ENCODE peak calls at places on chromosome 5, in ten cellular contexts. One of them, this sample, is unnamed.

GRCh38 chr5:71533614-71534013 is 53.5 kb upstream of the MCCC2 start:
- DNase-seq in upper lobe of right lung: no peak
- DNase-seq in colonic mucosa: no peak
- DNase-seq in ovary: no peak
- DNase-seq in fibroblast of pulmonary artery: peak; percentile 56
- DNase-seq in H1: no peak
- DNase-seq in SK-N-SH: no peak
- DNase-seq in endothelial cell of umbilical vein: peak; percentile 51
- DNase-seq in GM12865: peak; percentile 57
- DNase-seq in fibroblast of lung: peak; percentile 48
- DNase-seq in this sample: no peak

GRCh38 chr5:33827335-33827734 is 64.5 kb downstream of the ADAMTS12 start:
- DNase-seq in ovary: no peak
- DNase-seq in fibroblast of pulmonary artery: no peak
- DNase-seq in H1: no peak
- DNase-seq in colonic mucosa: no peak
- DNase-seq in fibroblast of lung: no peak
- DNase-seq in endothelial cell of umbilical vein: peak; percentile 35
- DNase-seq in SK-N-SH: no peak
- DNase-seq in GM12865: no peak
- DNase-seq in upper lobe of right lung: no peak
- DNase-seq in this sample: peak; percentile 57

GRCh38 chr5:52150501-52150900 is 637.2 kb upstream of the ITGA1 start:
- DNase-seq in fibroblast of lung: no peak
- DNase-seq in ovary: no peak
- DNase-seq in GM12865: no peak
- DNase-seq in upper lobe of right lung: no peak
- DNase-seq in H1: no peak
- DNase-seq in endothelial cell of umbilical vein: no peak
- DNase-seq in fibroblast of pulmonary artery: no peak
- DNase-seq in colonic mucosa: no peak
- DNase-seq in SK-N-SH: no peak
- DNase-seq in this sample: no peak

GRCh38 chr5:138914338-138914737 is 39.2 kb upstream of the LRRTM2 start:
- DNase-seq in fibroblast of lung: no peak
- DNase-seq in colonic mucosa: no peak
- DNase-seq in fibroblast of pulmonary artery: no peak
- DNase-seq in SK-N-SH: no peak
- DNase-seq in GM12865: no peak
- DNase-seq in H1: no peak
- DNase-seq in ovary: no peak
- DNase-seq in endothelial cell of umbilical vein: no peak
- DNase-seq in upper lobe of right lung: no peak
- DNase-seq in this sample: no peak

GRCh38 chr5:128536229-128536860 is 1.7 kb downstream of the FBN2 start:
- DNase-seq in SK-N-SH: no peak
- DNase-seq in GM12865: no peak
- DNase-seq in H1: no peak
- DNase-seq in colonic mucosa: no peak
- DNase-seq in ovary: no peak
- DNase-seq in fibroblast of pulmonary artery: peak; percentile 18
- DNase-seq in upper lobe of right lung: no peak
- DNase-seq in endothelial cell of umbilical vein: peak; percentile 14
- DNase-seq in fibroblast of lung: peak; percentile 8
- DNase-seq in this sample: no peak

GRCh38 chr5:67209141-67209771 is 12.7 kb upstream of the CD180 start:
- DNase-seq in fibroblast of pulmonary artery: peak; percentile 87
- DNase-seq in SK-N-SH: peak; percentile 79
- DNase-seq in upper lobe of right lung: no peak
- DNase-seq in ovary: peak; percentile 55
- DNase-seq in endothelial cell of umbilical vein: peak; percentile 77
- DNase-seq in GM12865: peak; percentile 82
- DNase-seq in colonic mucosa: peak; percentile 87
- DNase-seq in fibroblast of lung: peak; percentile 80
- DNase-seq in H1: peak; percentile 44
- DNase-seq in this sample: peak; percentile 42

GRCh38 chr5:140165101-140165920 is 9.7 kb upstream of the CYSTM1 start:
- DNase-seq in fibroblast of pulmonary artery: no peak
- DNase-seq in H1: no peak
- DNase-seq in endothelial cell of umbilical vein: peak; percentile 52
- DNase-seq in ovary: no peak
- DNase-seq in fibroblast of lung: no peak
- DNase-seq in upper lobe of right lung: no peak
- DNase-seq in GM12865: no peak
- DNase-seq in colonic mucosa: peak; percentile 82
- DNase-seq in SK-N-SH: no peak
- DNase-seq in this sample: no peak

GRCh38 chr5:72821776-72822175 is 5.3 kb downstream of the TNPO1 start:
- DNase-seq in endothelial cell of umbilical vein: no peak
- DNase-seq in GM12865: no peak
- DNase-seq in fibroblast of lung: no peak
- DNase-seq in upper lobe of right lung: no peak
- DNase-seq in ovary: no peak
- DNase-seq in colonic mucosa: no peak
- DNase-seq in H1: no peak
- DNase-seq in SK-N-SH: no peak
- DNase-seq in fibroblast of pulmonary artery: no peak
- DNase-seq in this sample: no peak

GRCh38 chr5:17167171-17167891 is 50.1 kb upstream of the BASP1 start:
- DNase-seq in SK-N-SH: no peak
- DNase-seq in GM12865: no peak
- DNase-seq in ovary: no peak
- DNase-seq in H1: no peak
- DNase-seq in upper lobe of right lung: no peak
- DNase-seq in fibroblast of pulmonary artery: no peak
- DNase-seq in colonic mucosa: no peak
- DNase-seq in endothelial cell of umbilical vein: no peak
- DNase-seq in fibroblast of lung: no peak
- DNase-seq in this sample: no peak

GRCh38 chr5:117888688-117889087 is 1099.7 kb downstream of the DTWD2 start:
- DNase-seq in fibroblast of pulmonary artery: peak; percentile 17
- DNase-seq in ovary: no peak
- DNase-seq in SK-N-SH: no peak
- DNase-seq in endothelial cell of umbilical vein: no peak
- DNase-seq in GM12865: peak; percentile 59
- DNase-seq in upper lobe of right lung: no peak
- DNase-seq in fibroblast of lung: peak; percentile 47
- DNase-seq in colonic mucosa: no peak
- DNase-seq in H1: no peak
- DNase-seq in this sample: no peak

GRCh38 chr5:120108586-120109254 is 355.4 kb upstream of the PRR16 start:
- DNase-seq in SK-N-SH: no peak
- DNase-seq in ovary: no peak
- DNase-seq in endothelial cell of umbilical vein: no peak
- DNase-seq in fibroblast of pulmonary artery: peak; percentile 32
- DNase-seq in upper lobe of right lung: no peak
- DNase-seq in H1: no peak
- DNase-seq in colonic mucosa: no peak
- DNase-seq in fibroblast of lung: peak; percentile 58
- DNase-seq in GM12865: no peak
- DNase-seq in this sample: no peak

GRCh38 chr5:16137177-16137576 is 42.4 kb downstream of the MARCHF11 start:
- DNase-seq in fibroblast of pulmonary artery: no peak
- DNase-seq in colonic mucosa: no peak
- DNase-seq in endothelial cell of umbilical vein: no peak
- DNase-seq in upper lobe of right lung: no peak
- DNase-seq in H1: no peak
- DNase-seq in fibroblast of lung: no peak
- DNase-seq in SK-N-SH: no peak
- DNase-seq in GM12865: no peak
- DNase-seq in ovary: no peak
- DNase-seq in this sample: no peak

GRCh38 chr5:68282001-68282400 is 66.4 kb downstream of the PIK3R1 start:
- DNase-seq in fibroblast of lung: no peak
- DNase-seq in H1: no peak
- DNase-seq in SK-N-SH: no peak
- DNase-seq in ovary: no peak
- DNase-seq in colonic mucosa: no peak
- DNase-seq in fibroblast of pulmonary artery: no peak
- DNase-seq in endothelial cell of umbilical vein: no peak
- DNase-seq in GM12865: no peak
- DNase-seq in upper lobe of right lung: no peak
- DNase-seq in this sample: no peak

GRCh38 chr5:68276740-68277139 is 61.2 kb downstream of the PIK3R1 start:
- DNase-seq in colonic mucosa: no peak
- DNase-seq in upper lobe of right lung: no peak
- DNase-seq in GM12865: no peak
- DNase-seq in endothelial cell of umbilical vein: no peak
- DNase-seq in SK-N-SH: no peak
- DNase-seq in fibroblast of pulmonary artery: no peak
- DNase-seq in fibroblast of lung: no peak
- DNase-seq in H1: no peak
- DNase-seq in ovary: no peak
- DNase-seq in this sample: no peak

GRCh38 chr5:68274847-68275700 is 59.5 kb downstream of the PIK3R1 start:
- DNase-seq in SK-N-SH: no peak
- DNase-seq in fibroblast of lung: no peak
- DNase-seq in GM12865: peak; percentile 69
- DNase-seq in colonic mucosa: no peak
- DNase-seq in H1: no peak
- DNase-seq in upper lobe of right lung: no peak
- DNase-seq in endothelial cell of umbilical vein: no peak
- DNase-seq in ovary: no peak
- DNase-seq in fibroblast of pulmonary artery: no peak
- DNase-seq in this sample: no peak

GRCh38 chr5:68277427-68277826 is 61.9 kb downstream of the PIK3R1 start:
- DNase-seq in ovary: no peak
- DNase-seq in fibroblast of lung: peak; percentile 23
- DNase-seq in upper lobe of right lung: no peak
- DNase-seq in GM12865: no peak
- DNase-seq in fibroblast of pulmonary artery: peak; percentile 34
- DNase-seq in SK-N-SH: no peak
- DNase-seq in H1: no peak
- DNase-seq in colonic mucosa: no peak
- DNase-seq in endothelial cell of umbilical vein: no peak
- DNase-seq in this sample: no peak

DNA sequence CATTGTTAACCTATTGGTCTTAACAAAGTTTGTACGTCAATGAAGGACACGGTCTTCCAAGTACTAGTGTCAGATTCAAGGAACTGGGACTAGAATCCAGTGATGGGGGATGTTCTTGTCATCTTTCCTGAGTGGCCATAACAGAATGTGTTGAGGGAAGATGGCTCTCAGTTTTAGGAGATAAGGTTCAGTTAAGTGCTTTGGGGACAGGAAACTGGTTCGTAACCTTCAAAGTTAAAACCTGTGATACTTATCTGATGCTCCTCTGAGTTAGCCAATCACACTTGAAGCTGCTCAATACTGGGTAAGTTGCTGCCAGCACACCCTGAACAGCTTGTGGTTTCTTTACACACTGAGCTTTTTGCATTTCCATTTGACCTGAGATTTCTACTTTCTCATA is 64.4 kb downstream of the PIK3R1 start:
- DNase-seq in ovary: no peak
- DNase-seq in fibroblast of pulmonary artery: no peak
- DNase-seq in fibroblast of lung: no peak
- DNase-seq in upper lobe of right lung: no peak
- DNase-seq in endothelial cell of umbilical vein: no peak
- DNase-seq in SK-N-SH: no peak
- DNase-seq in GM12865: peak; percentile 73
- DNase-seq in colonic mucosa: no peak
- DNase-seq in H1: no peak
- DNase-seq in this sample: no peak
- H3K4me3 ChIP-seq in ovary: no peak overlapping the region
- H3K4me3 ChIP-seq in fibroblast of pulmonary artery: no peak overlapping the region
- H3K4me3 ChIP-seq in fibroblast of lung: no peak overlapping the region
- H3K4me3 ChIP-seq in upper lobe of right lung: peak overlapping the region; percentile 17
- H3K4me3 ChIP-seq in endothelial cell of umbilical vein: no peak overlapping the region
- H3K4me3 ChIP-seq in SK-N-SH: no peak overlapping the region
- H3K4me3 ChIP-seq in GM12865: no peak overlapping the region
- H3K4me3 ChIP-seq in colonic mucosa: no peak overlapping the region
- H3K4me3 ChIP-seq in H1: no peak overlapping the region
- H3K4me3 ChIP-seq in this sample: no peak overlapping the region

GRCh38 chr5:75239681-75240080 is 3.0 kb upstream of the ANKRD31 start:
- DNase-seq in SK-N-SH: no peak
- DNase-seq in H1: no peak
- DNase-seq in fibroblast of lung: no peak
- DNase-seq in endothelial cell of umbilical vein: no peak
- DNase-seq in upper lobe of right lung: no peak
- DNase-seq in GM12865: no peak
- DNase-seq in colonic mucosa: no peak
- DNase-seq in fibroblast of pulmonary artery: no peak
- DNase-seq in ovary: no peak
- DNase-seq in this sample: no peak
- H3K4me3 ChIP-seq in SK-N-SH: no peak overlapping the region
- H3K4me3 ChIP-seq in H1: no peak overlapping the region
- H3K4me3 ChIP-seq in fibroblast of lung: no peak overlapping the region
- H3K4me3 ChIP-seq in endothelial cell of umbilical vein: no peak overlapping the region
- H3K4me3 ChIP-seq in upper lobe of right lung: no peak overlapping the region
- H3K4me3 ChIP-seq in GM12865: no peak overlapping the region
- H3K4me3 ChIP-seq in colonic mucosa: no peak overlapping the region
- H3K4me3 ChIP-seq in fibroblast of pulmonary artery: no peak overlapping the region
- H3K4me3 ChIP-seq in ovary: no peak overlapping the region
- H3K4me3 ChIP-seq in this sample: no peak overlapping the region

GRCh38 chr5:141634720-141635119 is 1.9 kb downstream of the HDAC3 start:
- DNase-seq in H1: no peak
- DNase-seq in GM12865: no peak
- DNase-seq in SK-N-SH: no peak
- DNase-seq in colonic mucosa: no peak
- DNase-seq in fibroblast of pulmonary artery: no peak
- DNase-seq in endothelial cell of umbilical vein: no peak
- DNase-seq in fibroblast of lung: no peak
- DNase-seq in upper lobe of right lung: no peak
- DNase-seq in ovary: no peak
- DNase-seq in this sample: no peak
- H3K4me3 ChIP-seq in H1: no peak overlapping the region
- H3K4me3 ChIP-seq in GM12865: peak overlapping the region; percentile 15
- H3K4me3 ChIP-seq in SK-N-SH: no peak overlapping the region
- H3K4me3 ChIP-seq in colonic mucosa: no peak overlapping the region
- H3K4me3 ChIP-seq in fibroblast of pulmonary artery: no peak overlapping the region
- H3K4me3 ChIP-seq in endothelial cell of umbilical vein: no peak overlapping the region
- H3K4me3 ChIP-seq in fibroblast of lung: no peak overlapping the region
- H3K4me3 ChIP-seq in upper lobe of right lung: no peak overlapping the region
- H3K4me3 ChIP-seq in ovary: no peak overlapping the region
- H3K4me3 ChIP-seq in this sample: no peak overlapping the region

GRCh38 chr5:77232545-77232944 is 22.1 kb downstream of the PDE8B start:
- DNase-seq in H1: no peak
- DNase-seq in endothelial cell of umbilical vein: no peak
- DNase-seq in SK-N-SH: no peak
- DNase-seq in fibroblast of pulmonary artery: no peak
- DNase-seq in colonic mucosa: no peak
- DNase-seq in GM12865: no peak
- DNase-seq in fibroblast of lung: no peak
- DNase-seq in ovary: no peak
- DNase-seq in upper lobe of right lung: no peak
- DNase-seq in this sample: no peak
- H3K4me3 ChIP-seq in H1: no peak overlapping the region
- H3K4me3 ChIP-seq in endothelial cell of umbilical vein: no peak overlapping the region
- H3K4me3 ChIP-seq in SK-N-SH: no peak overlapping the region
- H3K4me3 ChIP-seq in fibroblast of pulmonary artery: no peak overlapping the region
- H3K4me3 ChIP-seq in colonic mucosa: no peak overlapping the region
- H3K4me3 ChIP-seq in GM12865: no peak overlapping the region
- H3K4me3 ChIP-seq in fibroblast of lung: no peak overlapping the region
- H3K4me3 ChIP-seq in ovary: no peak overlapping the region
- H3K4me3 ChIP-seq in upper lobe of right lung: no peak overlapping the region
- H3K4me3 ChIP-seq in this sample: no peak overlapping the region

This sample was measured in retinal pigment epithelial cell.